ENCODE peak calls at places on chromosomes 6 and 20, in six cellular contexts. W, K, L, V, E and Z are unnamed samples.

GRCh38 chr20:21365771-21366170 is 31.6 kb downstream of the NKX2-4 start:
- DNase-seq in V (no peak), E (no peak), W (no peak), L (no peak), K (no peak), Z (no peak)

GRCh38 chr6:31178143-31179041 is 7.9 kb upstream of the POU5F1 start:
- DNase-seq in L (no peak), E (peak), V (no peak), W (no peak), K (no peak), Z (no peak)

GRCh38 chr20:57048027-57048869 is 218.2 kb downstream of the BMP7 start:
- DNase-seq in L (peak), W (peak), V (no peak), E (no peak), K (peak), Z (peak)

GRCh38 chr6:150254671-150255228 is 111.9 kb downstream of the PPP1R14C start:
- DNase-seq in L (no peak), W (no peak), K (peak), E (no peak), V (no peak), Z (no peak)

GRCh38 chr6:72286911-72287311 is 335.0 kb upstream of the KCNQ5 start:
- DNase-seq in V (no peak), W (no peak), L (no peak), K (no peak), E (peak), Z (no peak)

GRCh38 chr20:5065489-5066383 is 54.0 kb downstream of the PCNA start:
- DNase-seq in E (peak), W (peak), V (no peak), K (no peak), L (peak), Z (peak)

GRCh38 chr20:50655325-50655880 is 35.9 kb downstream of the RIPOR3 start:
- DNase-seq in K (no peak), W (no peak), E (no peak), V (no peak), L (peak), Z (no peak)

GRCh38 chr6:4665489-4666417 is 110.5 kb upstream of the CDYL start:
- DNase-seq in W (no peak), V (no peak), K (no peak), E (no peak), L (no peak), Z (no peak)

GRCh38 chr20:61601853-61602252 is 349.8 kb downstream of the CDH4 start:
- DNase-seq in K (no peak), W (no peak), L (no peak), V (no peak), E (no peak), Z (no peak)

GRCh38 chr6:24448396-24448795 is 41.0 kb downstream of the GPLD1 start:
- DNase-seq in W (no peak), L (no peak), E (no peak), V (no peak), K (no peak), Z (no peak)

GRCh38 chr6:4346659-4347333 is 211.4 kb upstream of the ECI2 start:
- DNase-seq in V (no peak), K (no peak), E (no peak), L (no peak), W (no peak), Z (no peak)

GRCh38 chr6:78059171-78059570 is 406.3 kb downstream of the MEI4 start:
- DNase-seq in L (no peak), E (no peak), W (no peak), K (no peak), V (no peak), Z (no peak)

DNA sequence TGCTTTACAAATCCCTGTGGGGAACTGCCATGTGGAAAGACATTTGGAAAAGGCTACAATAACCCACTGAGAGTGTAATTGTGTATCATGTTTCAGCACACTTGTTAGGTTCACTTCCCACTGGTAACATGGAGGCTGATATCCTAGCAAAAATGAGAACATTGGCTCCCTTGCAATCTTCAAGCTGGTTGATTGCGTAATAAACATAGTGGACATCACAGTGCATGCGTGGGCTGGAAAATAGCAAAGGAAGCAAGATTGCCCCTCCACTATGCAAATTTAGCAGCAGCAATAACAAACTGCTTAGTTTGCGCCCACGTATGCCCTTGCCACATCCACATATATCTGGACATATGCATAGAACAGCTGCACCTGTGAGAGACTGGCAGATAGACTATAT is 410.2 kb downstream of the MEI4 start:
- DNase-seq in W (no peak), L (peak), E (no peak), V (no peak), K (no peak), Z (no peak)
- TF ChIP-seq MYC in W (no peak), L (no peak), E (no peak), V (no peak), K (no peak), Z (no peak)

GRCh38 chr6:121856296-121856695 is 420.9 kb downstream of the GJA1 start:
- DNase-seq in E (no peak), W (no peak), K (no peak), L (no peak), V (no peak), Z (no peak)

GRCh38 chr6:121858310-121858709 is 422.9 kb downstream of the GJA1 start:
- DNase-seq in L (no peak), E (no peak), V (no peak), W (no peak), K (no peak), Z (no peak)

GRCh38 chr6:121858976-121859375 is 423.5 kb downstream of the GJA1 start:
- DNase-seq in W (no peak), V (no peak), L (no peak), E (no peak), K (no peak), Z (no peak)

DNA sequence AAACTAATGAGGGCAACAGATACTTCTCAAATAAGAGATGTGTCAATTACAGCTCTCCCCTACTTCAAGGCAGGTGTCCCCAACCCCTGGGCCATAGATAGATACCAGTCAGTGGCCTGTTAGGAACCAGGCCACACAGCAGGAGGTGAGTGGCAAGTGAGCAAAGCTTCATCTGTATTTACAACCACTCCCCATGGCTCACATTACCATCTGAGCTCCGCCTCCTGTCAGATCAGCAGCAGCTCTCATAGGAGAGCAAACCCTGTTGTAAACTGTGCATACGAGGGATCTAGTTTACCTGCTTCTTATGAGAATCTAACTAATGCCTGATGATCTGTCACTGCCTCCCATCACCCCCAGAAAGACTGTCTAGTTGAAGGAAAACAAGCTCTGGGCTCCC is 422.1 kb downstream of the GJA1 start:
- DNase-seq in E (no peak), L (no peak), K (no peak), V (no peak), W (no peak), Z (no peak)
- TF ChIP-seq MYC in E (no peak), L (no peak), K (no peak), V (no peak), W (no peak), Z (no peak)

GRCh38 chr6:49923826-49924225 is 40.1 kb downstream of the DEFB114 start:
- DNase-seq in K (no peak), V (no peak), E (no peak), L (no peak), W (no peak), Z (no peak)

GRCh38 chr6:49915035-49915434 is 48.7 kb upstream of the CRISP1 start:
- DNase-seq in V (no peak), W (no peak), K (no peak), L (no peak), E (no peak), Z (no peak)

GRCh38 chr6:49918787-49919186 is 45.2 kb downstream of the DEFB114 start:
- DNase-seq in W (no peak), E (no peak), K (no peak), L (no peak), V (no peak), Z (no peak)

GRCh38 chr6:49919935-49920644 is 43.9 kb downstream of the DEFB114 start:
- DNase-seq in K (no peak), L (no peak), W (no peak), V (no peak), E (no peak), Z (no peak)

DNA sequence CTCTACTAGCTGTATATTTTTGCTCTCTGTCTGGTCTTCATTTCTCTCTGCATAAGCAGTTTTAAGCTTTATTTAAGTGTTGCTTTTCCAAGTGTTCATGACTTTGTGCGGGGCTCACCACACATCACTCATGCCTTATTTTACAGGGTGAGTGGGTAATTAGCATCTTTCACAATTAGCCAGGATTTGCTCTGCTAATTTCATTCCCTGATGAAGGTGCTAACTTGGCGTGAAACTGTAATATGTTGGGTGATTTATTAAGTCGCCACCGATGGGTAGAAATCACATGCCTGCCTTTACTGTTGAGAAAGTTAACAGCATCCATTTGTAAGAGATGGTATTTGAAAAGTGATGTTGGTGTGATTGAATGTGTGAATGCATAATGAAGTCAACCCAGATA is 44.7 kb downstream of the DEFB114 start:
- DNase-seq in K (no peak), W (no peak), V (no peak), L (no peak), E (no peak), Z (no peak)
- TF ChIP-seq MYC in K (no peak), W (no peak), V (no peak), L (no peak), E (no peak), Z (no peak)

DNA sequence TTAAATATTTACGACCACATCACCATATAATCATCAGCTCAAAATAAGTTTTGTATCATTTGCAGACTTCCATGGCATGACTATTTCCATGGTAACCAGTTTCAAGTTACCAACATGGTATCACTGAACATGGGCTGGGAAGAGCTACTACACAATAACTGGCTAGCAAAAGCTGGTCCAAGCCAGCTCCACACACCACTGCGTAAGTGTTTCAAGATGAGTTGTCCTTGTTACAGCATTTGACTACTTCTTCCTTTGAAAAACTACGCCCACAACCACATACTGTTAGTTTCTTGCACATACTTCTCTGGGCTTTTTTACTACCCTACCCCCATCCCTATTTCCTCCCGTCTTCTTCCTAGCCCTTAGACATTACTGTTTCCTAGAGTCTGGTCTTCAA is 8.5 kb downstream of the CD164 start:
- DNase-seq in W (no peak), K (no peak), L (no peak), E (no peak), V (peak), Z (no peak)
- TF ChIP-seq MYC in W (no peak), K (no peak), L (no peak), E (no peak), V (no peak), Z (no peak)

GRCh38 chr20:34216382-34216742 is 24.9 kb upstream of the ASIP start:
- DNase-seq in V (no peak), L (no peak), E (no peak), W (no peak), K (no peak), Z (no peak)

GRCh38 chr20:34220581-34220980 is 20.6 kb upstream of the ASIP start:
- DNase-seq in K (no peak), V (no peak), E (peak), W (no peak), L (no peak), Z (no peak)

GRCh38 chr20:34222208-34222607 is 19.0 kb upstream of the ASIP start:
- DNase-seq in W (no peak), L (peak), K (no peak), E (no peak), V (no peak), Z (no peak)
- TF ChIP-seq MYC in W (no peak), L (no peak), K (no peak), E (no peak), V (no peak), Z (no peak)

DNA sequence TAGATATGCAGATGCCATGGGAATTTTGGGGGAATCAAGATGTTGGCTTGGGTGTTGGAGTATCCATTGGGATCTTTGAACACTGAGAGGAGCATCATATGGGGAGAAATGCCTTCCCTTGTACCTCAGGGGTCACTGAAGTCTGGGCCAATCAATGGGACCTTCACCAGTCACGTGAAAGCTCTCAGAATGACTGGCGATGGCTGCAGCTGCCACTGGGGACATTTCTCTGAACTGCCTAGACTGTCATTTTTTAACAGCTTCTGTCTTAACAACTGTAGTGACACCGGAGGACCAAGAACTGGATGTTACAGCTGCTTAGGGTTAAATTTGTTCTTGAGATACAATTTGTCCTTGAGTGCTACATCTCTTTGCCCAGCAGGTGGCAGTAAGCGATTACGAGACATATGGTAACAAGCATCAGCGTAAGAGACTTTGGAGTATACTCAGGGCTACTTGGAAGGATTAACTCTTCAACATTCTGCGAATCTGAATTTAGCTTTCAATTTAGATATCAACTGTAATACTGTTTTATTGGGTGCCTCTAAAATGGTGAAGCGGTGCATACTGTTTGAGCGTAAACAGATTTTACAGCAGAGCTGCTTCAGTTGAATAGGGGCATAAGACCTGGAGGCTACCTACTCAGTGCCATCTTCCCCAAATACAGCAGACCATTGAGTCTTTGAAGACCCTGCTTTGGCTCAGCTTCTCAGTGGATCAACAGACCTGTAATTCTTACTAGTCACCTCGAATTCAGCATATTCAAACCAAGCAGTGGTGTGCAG is 36.0 kb downstream of the CCN2 start:
- DNase-seq in L (peak), K (peak), V (peak), W (peak), E (peak), Z (peak)
- TF ChIP-seq MYC in L (no peak), K (no peak), V (no peak), W (no peak), E (no peak), Z (no peak)